ENCODE peak calls at places on chromosome 20, in four cellular contexts. One of them, this sample, is unnamed.

GRCh38 chr20:18628330-18628941 is 40.6 kb downstream of the DTD1 start:
- DNase-seq in right cardiac atrium: no peak
- DNase-seq in fibroblast of lung: no peak
- DNase-seq in left ventricle myocardium inferior: no peak
- DNase-seq in this sample: no peak

GRCh38 chr20:8242827-8243764 is 111.0 kb downstream of the PLCB1 start:
- DNase-seq in right cardiac atrium: no peak
- DNase-seq in fibroblast of lung: no peak
- DNase-seq in left ventricle myocardium inferior: no peak
- DNase-seq in this sample: no peak

GRCh38 chr20:13995841-13996240 is 525 bp downstream of the MACROD2 start:
- DNase-seq in fibroblast of lung: no peak
- DNase-seq in right cardiac atrium: peak; percentile 76
- DNase-seq in left ventricle myocardium inferior: peak; percentile 17
- DNase-seq in this sample: peak; percentile 3

GRCh38 chr20:41782255-41782654 is 164.1 kb upstream of the CHD6 start:
- DNase-seq in left ventricle myocardium inferior: no peak
- DNase-seq in right cardiac atrium: no peak
- DNase-seq in fibroblast of lung: no peak
- DNase-seq in this sample: no peak

GRCh38 chr20:54152227-54153040 is 21.4 kb downstream of the CYP24A1 start:
- DNase-seq in right cardiac atrium: no peak
- DNase-seq in left ventricle myocardium inferior: no peak
- DNase-seq in fibroblast of lung: no peak
- DNase-seq in this sample: no peak

GRCh38 chr20:10225439-10226080 is 6.9 kb downstream of the SNAP25 start:
- DNase-seq in fibroblast of lung: no peak
- DNase-seq in left ventricle myocardium inferior: no peak
- DNase-seq in right cardiac atrium: no peak
- DNase-seq in this sample: no peak

GRCh38 chr20:43238833-43239232 is 49.1 kb upstream of the PTPRT start:
- DNase-seq in left ventricle myocardium inferior: no peak
- DNase-seq in fibroblast of lung: no peak
- DNase-seq in right cardiac atrium: no peak
- DNase-seq in this sample: no peak

GRCh38 chr20:33668087-33668790 is 1.5 kb downstream of the ACTL10 start:
- DNase-seq in left ventricle myocardium inferior: peak; percentile 76
- DNase-seq in fibroblast of lung: no peak
- DNase-seq in right cardiac atrium: no peak
- DNase-seq in this sample: peak; percentile 9

GRCh38 chr20:12575352-12576095 is 433.2 kb upstream of the SPTLC3 start:
- DNase-seq in right cardiac atrium: peak; percentile 87
- DNase-seq in fibroblast of lung: no peak
- DNase-seq in left ventricle myocardium inferior: peak; percentile 79
- DNase-seq in this sample: peak; percentile 84

GRCh38 chr20:41408986-41409385 is 42.4 kb upstream of the EMILIN3 start:
- DNase-seq in right cardiac atrium: no peak
- DNase-seq in fibroblast of lung: peak; percentile 15
- DNase-seq in left ventricle myocardium inferior: no peak
- DNase-seq in this sample: no peak

GRCh38 chr20:25037288-25038102 is 20.4 kb downstream of the ACSS1 start:
- DNase-seq in fibroblast of lung: no peak
- DNase-seq in right cardiac atrium: no peak
- DNase-seq in left ventricle myocardium inferior: no peak
- DNase-seq in this sample: no peak

GRCh38 chr20:21981607-21982344 is 276.3 kb downstream of the PAX1 start:
- DNase-seq in right cardiac atrium: no peak
- DNase-seq in fibroblast of lung: peak; percentile 32
- DNase-seq in left ventricle myocardium inferior: no peak
- DNase-seq in this sample: peak; percentile 12

GRCh38 chr20:11001767-11002540 is 328.2 kb upstream of the JAG1 start:
- DNase-seq in left ventricle myocardium inferior: no peak
- DNase-seq in right cardiac atrium: peak; percentile 59
- DNase-seq in fibroblast of lung: peak; percentile 74
- DNase-seq in this sample: peak; percentile 19

GRCh38 chr20:57685134-57685851 is 24.5 kb downstream of the PMEPA1 start:
- DNase-seq in fibroblast of lung: peak; percentile 77
- DNase-seq in left ventricle myocardium inferior: peak; percentile 43
- DNase-seq in right cardiac atrium: no peak
- DNase-seq in this sample: no peak

GRCh38 chr20:34915749-34916455 is 39.5 kb downstream of the ACSS2 start:
- DNase-seq in right cardiac atrium: no peak
- DNase-seq in left ventricle myocardium inferior: no peak
- DNase-seq in fibroblast of lung: no peak
- DNase-seq in this sample: no peak

GRCh38 chr20:53752583-53752970 is 158.9 kb upstream of the ZNF217 start:
- DNase-seq in left ventricle myocardium inferior: no peak
- DNase-seq in fibroblast of lung: no peak
- DNase-seq in right cardiac atrium: no peak
- DNase-seq in this sample: no peak

GRCh38 chr20:15823718-15824117 is 749.5 kb downstream of the KIF16B start:
- DNase-seq in left ventricle myocardium inferior: no peak
- DNase-seq in fibroblast of lung: no peak
- DNase-seq in right cardiac atrium: no peak
- DNase-seq in this sample: no peak

GRCh38 chr20:13671500-13672288 is 33.0 kb upstream of the TASP1 start:
- DNase-seq in fibroblast of lung: peak; percentile 90
- DNase-seq in left ventricle myocardium inferior: no peak
- DNase-seq in right cardiac atrium: no peak
- DNase-seq in this sample: peak; percentile 45

GRCh38 chr20:33662172-33662571 is at the start of gene C20orf144:
- DNase-seq in left ventricle myocardium inferior: peak; percentile 13
- DNase-seq in right cardiac atrium: no peak
- DNase-seq in fibroblast of lung: no peak
- DNase-seq in this sample: no peak

GRCh38 chr20:2418388-2418787 is 37.7 kb downstream of the TGM6 start:
- DNase-seq in right cardiac atrium: no peak
- DNase-seq in fibroblast of lung: no peak
- DNase-seq in left ventricle myocardium inferior: no peak
- DNase-seq in this sample: no peak

GRCh38 chr20:61349447-61350165 is 97.5 kb downstream of the CDH4 start:
- DNase-seq in right cardiac atrium: no peak
- DNase-seq in fibroblast of lung: no peak
- DNase-seq in left ventricle myocardium inferior: no peak
- DNase-seq in this sample: no peak

GRCh38 chr20:24235740-24236139 is 233.7 kb upstream of the SYNDIG1 start:
- DNase-seq in left ventricle myocardium inferior: no peak
- DNase-seq in right cardiac atrium: no peak
- DNase-seq in fibroblast of lung: peak; percentile 6
- DNase-seq in this sample: no peak

GRCh38 chr20:10448270-10449156 is 13.4 kb downstream of the SLX4IP start:
- DNase-seq in left ventricle myocardium inferior: no peak
- DNase-seq in fibroblast of lung: peak; percentile 51
- DNase-seq in right cardiac atrium: no peak
- DNase-seq in this sample: no peak

GRCh38 chr20:10626896-10627295 is 46.9 kb downstream of the JAG1 start:
- DNase-seq in right cardiac atrium: no peak
- DNase-seq in fibroblast of lung: no peak
- DNase-seq in left ventricle myocardium inferior: no peak
- DNase-seq in this sample: no peak

GRCh38 chr20:58130156-58130555 is 98.3 kb downstream of the ANKRD60 start:
- DNase-seq in left ventricle myocardium inferior: no peak
- DNase-seq in right cardiac atrium: no peak
- DNase-seq in fibroblast of lung: no peak
- DNase-seq in this sample: no peak

GRCh38 chr20:16469395-16469905 is 103.8 kb downstream of the KIF16B start:
- DNase-seq in fibroblast of lung: no peak
- DNase-seq in left ventricle myocardium inferior: no peak
- DNase-seq in right cardiac atrium: no peak
- DNase-seq in this sample: no peak

GRCh38 chr20:39631557-39631956 is 669.4 kb downstream of the DHX35 start:
- DNase-seq in fibroblast of lung: peak; percentile 61
- DNase-seq in left ventricle myocardium inferior: no peak
- DNase-seq in right cardiac atrium: no peak
- DNase-seq in this sample: no peak

GRCh38 chr20:52150440-52151258 is 40.9 kb downstream of the ZFP64 start:
- DNase-seq in right cardiac atrium: no peak
- DNase-seq in left ventricle myocardium inferior: no peak
- DNase-seq in fibroblast of lung: peak; percentile 37
- DNase-seq in this sample: peak; percentile 12

GRCh38 chr20:41476013-41476441 is 109.4 kb upstream of the EMILIN3 start:
- DNase-seq in fibroblast of lung: peak; percentile 79
- DNase-seq in left ventricle myocardium inferior: no peak
- DNase-seq in right cardiac atrium: no peak
- DNase-seq in this sample: no peak

GRCh38 chr20:10513931-10514575 is 78.9 kb downstream of the SLX4IP start:
- DNase-seq in right cardiac atrium: no peak
- DNase-seq in fibroblast of lung: peak; percentile 25
- DNase-seq in left ventricle myocardium inferior: no peak
- DNase-seq in this sample: no peak

GRCh38 chr20:19661717-19662637 is 96.1 kb upstream of the RIN2 start:
- DNase-seq in fibroblast of lung: peak; percentile 51
- DNase-seq in left ventricle myocardium inferior: peak; percentile 36
- DNase-seq in right cardiac atrium: peak; percentile 73
- DNase-seq in this sample: peak; percentile 40
- H3K4me3 ChIP-seq in fibroblast of lung: no peak overlapping the region
- H3K4me3 ChIP-seq in left ventricle myocardium inferior: no peak overlapping the region
- H3K4me3 ChIP-seq in right cardiac atrium: no peak overlapping the region
- H3K4me3 ChIP-seq in this sample: no peak overlapping the region

DNA sequence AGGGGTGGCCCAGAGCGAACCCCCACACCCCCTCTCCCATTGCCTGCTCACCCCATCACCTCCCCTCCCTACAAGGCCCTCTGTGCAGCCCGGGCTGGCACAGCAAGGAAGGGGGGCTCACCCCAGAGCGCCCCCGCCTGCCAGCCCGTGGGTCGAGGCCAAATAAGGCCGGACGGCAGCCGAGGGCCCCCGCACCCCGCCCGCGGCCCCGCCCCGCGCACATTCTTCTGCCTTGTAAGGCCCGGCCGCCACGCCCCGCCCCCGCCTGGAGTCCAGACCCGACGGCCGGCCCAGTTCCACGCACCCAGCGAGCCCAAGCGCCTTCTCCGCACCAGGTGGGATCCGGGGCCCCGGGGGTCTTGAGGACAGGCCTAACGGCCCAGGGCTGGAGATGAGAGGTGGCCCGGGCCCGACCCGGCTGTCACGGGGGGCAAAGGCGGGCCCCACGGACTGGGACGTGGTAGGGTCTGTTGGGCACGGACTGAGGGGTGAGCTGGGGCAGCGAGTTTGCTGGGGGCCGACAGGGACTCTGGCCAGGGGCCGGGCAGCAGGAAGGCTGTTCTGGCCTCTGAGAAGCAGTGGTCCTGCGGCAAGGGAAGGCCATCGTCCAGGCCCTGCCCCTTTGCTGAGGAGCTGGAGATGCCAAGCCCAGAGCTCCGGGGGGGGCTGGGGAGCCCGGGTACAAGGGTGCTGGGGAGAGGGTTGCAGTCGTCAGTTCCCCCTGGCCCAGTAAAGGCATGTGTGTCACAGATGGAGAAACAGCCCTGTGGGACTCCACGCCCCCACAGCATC is at the start of gene MYL9:
- DNase-seq in left ventricle myocardium inferior: peak; percentile 97
- DNase-seq in fibroblast of lung: peak; percentile 81
- DNase-seq in right cardiac atrium: peak; percentile 98
- DNase-seq in this sample: peak; percentile 94
- H3K4me3 ChIP-seq in left ventricle myocardium inferior: peak within 1 kb of the TSS; percentile 98
- H3K4me3 ChIP-seq in fibroblast of lung: peak within 1 kb of the TSS; percentile 89
- H3K4me3 ChIP-seq in right cardiac atrium: peak within 1 kb of the TSS; percentile 63
- H3K4me3 ChIP-seq in this sample: peak within 1 kb of the TSS; percentile 98

GRCh38 chr20:44251284-44251683 is 4.2 kb downstream of the GDAP1L1 start:
- DNase-seq in right cardiac atrium: no peak
- DNase-seq in left ventricle myocardium inferior: no peak
- DNase-seq in fibroblast of lung: no peak
- DNase-seq in this sample: no peak

GRCh38 chr20:44248420-44248759 is 1.3 kb downstream of the GDAP1L1 start:
- DNase-seq in left ventricle myocardium inferior: no peak
- DNase-seq in right cardiac atrium: no peak
- DNase-seq in fibroblast of lung: no peak
- DNase-seq in this sample: no peak

GRCh38 chr20:44245977-44246376 is 1.1 kb upstream of the GDAP1L1 start:
- DNase-seq in right cardiac atrium: no peak
- DNase-seq in left ventricle myocardium inferior: no peak
- DNase-seq in fibroblast of lung: no peak
- DNase-seq in this sample: no peak

GRCh38 chr20:44247131-44247571 is at the start of gene GDAP1L1:
- DNase-seq in right cardiac atrium: peak; percentile 74
- DNase-seq in fibroblast of lung: no peak
- DNase-seq in left ventricle myocardium inferior: no peak
- DNase-seq in this sample: peak; percentile 32

DNA sequence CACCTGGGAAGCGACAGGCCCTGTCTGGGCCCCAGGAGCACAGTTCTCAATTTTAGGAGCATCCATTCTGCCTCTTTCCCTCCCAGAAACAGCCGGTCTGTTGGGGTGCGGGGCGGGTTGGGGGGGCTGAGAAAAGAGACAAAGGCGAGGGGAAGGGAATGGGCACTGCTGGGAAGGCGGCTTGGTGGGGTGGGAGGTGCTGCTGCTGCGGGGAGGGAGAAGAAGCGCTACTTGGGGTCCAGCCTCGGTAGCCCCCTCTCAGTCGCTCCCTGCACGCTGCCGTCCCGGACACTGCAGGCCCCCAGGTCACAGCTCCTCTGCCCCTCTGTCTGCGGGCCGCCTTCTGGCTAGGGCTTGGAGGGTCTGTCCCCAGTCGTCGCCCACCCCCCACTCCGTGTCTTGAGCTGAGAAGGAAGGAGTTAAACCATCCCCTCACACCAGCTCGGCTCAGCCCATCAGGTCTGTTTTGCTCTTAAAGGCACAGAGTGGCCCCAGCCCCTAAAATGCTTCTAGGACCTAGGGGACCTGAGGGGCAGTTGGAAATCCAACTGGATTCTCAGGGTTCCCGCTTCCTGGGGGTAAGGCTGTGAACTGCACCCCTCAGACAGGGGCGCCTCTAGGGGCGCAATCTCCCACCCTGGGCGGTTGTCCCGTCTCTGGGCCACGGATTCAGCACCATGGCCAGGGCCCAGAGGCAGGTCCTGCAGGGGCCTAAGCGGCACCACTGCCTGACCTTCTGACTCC is 740 bp downstream of the GDAP1L1 start:
- DNase-seq in fibroblast of lung: peak; percentile 32
- DNase-seq in right cardiac atrium: peak; percentile 75
- DNase-seq in left ventricle myocardium inferior: peak; percentile 24
- DNase-seq in this sample: peak; percentile 25
- H3K4me3 ChIP-seq in fibroblast of lung: no peak overlapping the region
- H3K4me3 ChIP-seq in right cardiac atrium: peak overlapping the region; percentile 45
- H3K4me3 ChIP-seq in left ventricle myocardium inferior: peak overlapping the region; percentile 58
- H3K4me3 ChIP-seq in this sample: peak overlapping the region; percentile 35

DNA sequence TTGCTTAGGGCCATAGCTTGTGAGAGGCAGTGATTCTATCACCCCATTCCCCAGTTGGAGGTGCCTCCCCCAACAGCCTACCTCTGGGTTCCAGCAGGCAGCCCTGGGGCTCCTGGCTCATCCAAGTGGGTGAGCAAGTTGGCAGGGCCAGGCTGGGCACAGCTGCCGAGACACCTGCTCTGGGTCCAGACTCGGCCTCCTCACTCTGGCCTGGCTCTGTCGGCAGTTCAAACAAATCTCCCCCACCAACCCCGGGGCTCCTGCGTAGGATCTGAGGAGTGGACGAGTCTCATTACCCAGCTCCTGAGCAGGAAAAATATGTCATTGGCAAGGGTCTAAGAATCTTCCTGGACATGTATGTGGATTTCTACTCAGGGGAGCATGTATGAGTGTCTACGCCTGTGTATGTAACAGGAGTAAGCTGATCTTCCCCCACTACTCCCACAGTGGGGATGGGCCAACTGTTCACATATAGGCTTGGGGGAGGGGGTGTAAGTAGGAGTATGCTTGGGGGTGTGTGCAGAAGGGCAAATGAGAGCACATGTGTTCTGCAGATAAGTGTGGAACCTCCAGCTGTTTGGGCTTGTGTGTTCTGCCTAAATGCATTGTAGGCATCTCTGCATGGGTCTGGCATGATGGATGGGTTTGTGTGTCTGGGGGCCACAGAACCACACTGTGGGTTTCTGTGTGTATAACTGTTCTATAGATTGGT is 2.0 kb downstream of the ID1 start:
- DNase-seq in right cardiac atrium: peak; percentile 71
- DNase-seq in left ventricle myocardium inferior: no peak
- DNase-seq in fibroblast of lung: peak; percentile 86
- DNase-seq in this sample: peak; percentile 50
- H3K4me3 ChIP-seq in right cardiac atrium: peak overlapping the region; percentile 64
- H3K4me3 ChIP-seq in left ventricle myocardium inferior: peak overlapping the region; percentile 78
- H3K4me3 ChIP-seq in fibroblast of lung: peak overlapping the region; percentile 98
- H3K4me3 ChIP-seq in this sample: peak overlapping the region; percentile 61